ENCODE peak calls at places on chromosomes 5 and 9, in seven cellular contexts. I is mammary epithelial cell, J is psoas muscle, K is colonic mucosa, D is cardiac muscle cell, F is heart left ventricle, M is ovary. W is an unnamed sample.

GRCh38 chr5:134873494-134873893 is 677 bp upstream of the TXNDC15 start:
- DNase-seq in J (no peak), D (no peak), K (no peak), M (no peak), I (no peak), F (no peak), W (no peak)

GRCh38 chr9:136793063-136793946 is 2.2 kb downstream of the TMEM141 start:
- DNase-seq in D (peak), M (no peak), J (no peak), K (peak), I (no peak), F (no peak), W (no peak)

GRCh38 chr5:116437351-116437705 is 137.3 kb downstream of the SEMA6A start:
- DNase-seq in I (no peak), K (no peak), D (no peak), M (no peak), J (no peak), F (no peak), W (no peak)

GRCh38 chr5:150645070-150645700 is 4.7 kb downstream of the SYNPO start:
- DNase-seq in K (no peak), I (peak), M (peak), D (peak), J (peak), F (peak), W (no peak)

GRCh38 chr5:136053336-136054121 is 24.7 kb downstream of the TGFBI start:
- DNase-seq in M (no peak), I (peak), D (peak), J (peak), F (no peak), K (no peak), W (peak)

GRCh38 chr5:11520241-11520929 is 383.9 kb downstream of the CTNND2 start:
- DNase-seq in M (no peak), I (no peak), F (no peak), K (no peak), J (no peak), D (no peak), W (no peak)

GRCh38 chr5:132219289-132219970 is 8.2 kb downstream of the P4HA2 start:
- DNase-seq in M (no peak), J (no peak), K (no peak), D (no peak), I (no peak), F (no peak), W (no peak)

GRCh38 chr5:102453716-102454115 is 45.1 kb downstream of the SLCO6A1 start:
- DNase-seq in K (no peak), J (no peak), D (peak), M (no peak), F (no peak), I (no peak), W (no peak)

GRCh38 chr5:150700298-150700599 is 613 bp downstream of the RBM22 start:
- DNase-seq in D (no peak), M (no peak), I (peak), F (no peak), K (no peak), J (no peak), W (no peak)

GRCh38 chr9:95742821-95743220 is 132.7 kb upstream of the ERCC6L2 start:
- DNase-seq in F (no peak), M (no peak), I (no peak), K (no peak), D (no peak), J (no peak), W (no peak)

GRCh38 chr5:77958642-77959315 is 182.6 kb upstream of the TBCA start:
- DNase-seq in J (no peak), K (no peak), F (no peak), D (no peak), I (no peak), M (no peak), W (no peak)

GRCh38 chr5:110335361-110336046 is 391.0 kb downstream of the TMEM232 start:
- DNase-seq in J (no peak), F (no peak), I (no peak), M (no peak), D (peak), K (no peak), W (peak)

GRCh38 chr9:128729302-128729701 is 5.4 kb upstream of the ZDHHC12 start:
- DNase-seq in J (no peak), K (no peak), F (no peak), D (no peak), M (no peak), I (no peak), W (no peak)

GRCh38 chr5:543351-543750 is 19.1 kb upstream of the SLC9A3 start:
- DNase-seq in D (no peak), M (no peak), F (no peak), K (no peak), I (no peak), J (no peak), W (no peak)
- TF ChIP-seq CTCF in D (no peak), M (no peak), F (no peak), K (no peak), I (no peak), J (no peak), W (no peak)

GRCh38 chr9:72983512-72984021 is 30.7 kb upstream of the ALDH1A1 start:
- DNase-seq in J (no peak), K (no peak), M (no peak), I (no peak), D (peak), F (no peak), W (no peak)
- H3K4me3 ChIP-seq in J (no peak), K (no peak), M (no peak), I (no peak), D (no peak), F (no peak), W (no peak)

GRCh38 chr9:78539904-78540303 is 243.0 kb downstream of the PSAT1 start:
- DNase-seq in D (no peak), M (no peak), F (no peak), I (peak), J (peak), K (no peak), W (peak)

GRCh38 chr9:78541868-78542267 is 244.9 kb downstream of the PSAT1 start:
- DNase-seq in J (no peak), M (no peak), F (no peak), I (no peak), K (no peak), D (no peak), W (no peak)

GRCh38 chr9:78542491-78543175 is 245.7 kb downstream of the PSAT1 start:
- DNase-seq in D (no peak), M (no peak), F (no peak), J (no peak), K (no peak), I (no peak), W (no peak)

GRCh38 chr9:78544260-78544659 is 247.3 kb downstream of the PSAT1 start:
- DNase-seq in I (no peak), M (no peak), K (no peak), F (no peak), D (no peak), J (no peak), W (no peak)

DNA sequence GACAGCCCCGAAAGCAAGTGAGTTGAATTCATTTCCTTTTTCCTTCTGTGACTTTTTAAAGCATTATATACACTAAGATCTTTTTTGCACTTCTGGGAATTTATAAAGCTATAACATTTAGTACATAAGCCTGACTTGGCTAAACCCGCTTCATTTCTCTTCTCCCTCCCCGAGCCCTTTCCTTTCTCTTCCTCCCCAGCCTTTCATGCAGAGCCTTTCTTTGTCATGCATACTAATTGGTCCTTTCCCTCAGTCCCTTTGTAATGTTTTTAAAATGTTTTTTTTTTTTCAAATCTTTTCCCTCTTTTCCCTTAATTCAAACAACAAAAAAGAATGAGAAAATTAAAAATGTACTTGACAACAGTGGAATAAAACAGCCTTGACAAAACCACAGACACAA is 246.4 kb downstream of the PSAT1 start:
- DNase-seq in J (no peak), D (no peak), K (no peak), I (no peak), F (no peak), M (no peak), W (no peak)
- H3K27ac ChIP-seq in J (no peak), D (no peak), K (no peak), I (no peak), F (no peak), M (no peak), W (no peak)

DNA sequence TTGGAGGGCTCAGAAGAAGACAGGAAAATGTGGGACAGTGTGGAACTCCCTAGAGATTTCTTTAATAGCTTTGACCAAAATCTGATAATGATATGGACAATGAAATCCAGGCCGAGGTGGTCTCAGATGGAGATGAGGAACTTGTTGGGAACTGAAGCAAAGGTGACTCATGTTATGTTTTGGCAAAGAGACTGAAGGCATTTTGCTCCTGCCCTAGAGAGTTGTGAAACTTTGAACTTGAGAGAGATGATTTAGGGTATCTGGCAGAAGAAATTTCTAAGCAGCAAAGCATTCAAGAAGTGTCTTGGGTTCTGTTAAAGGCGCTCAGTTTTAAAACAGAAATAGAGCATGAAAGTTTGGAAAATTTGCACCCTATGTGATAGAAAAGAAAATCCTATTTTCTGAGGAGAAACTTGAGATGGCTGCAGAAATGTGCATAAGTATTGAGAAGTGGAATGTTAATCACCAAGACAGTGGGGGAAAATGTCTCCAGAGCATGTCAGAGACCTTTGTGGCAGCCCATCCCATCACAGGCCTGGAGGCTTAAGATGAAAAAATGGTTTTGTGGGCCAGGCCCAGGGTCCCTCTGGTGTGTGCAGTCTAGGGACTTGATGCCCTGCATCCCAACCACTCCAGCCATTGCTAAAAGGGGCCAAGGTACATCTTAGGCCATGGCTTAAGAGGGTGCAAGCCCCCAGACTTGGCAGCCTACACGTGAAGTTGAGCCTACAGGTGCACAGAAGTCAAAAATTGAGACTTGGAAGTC is 463.7 kb upstream of the TLE4 start:
- DNase-seq in M (no peak), F (no peak), D (no peak), I (no peak), K (no peak), J (no peak), W (no peak)
- TF ChIP-seq CTCF in M (no peak), F (no peak), D (no peak), I (no peak), K (no peak), J (no peak), W (no peak)

DNA sequence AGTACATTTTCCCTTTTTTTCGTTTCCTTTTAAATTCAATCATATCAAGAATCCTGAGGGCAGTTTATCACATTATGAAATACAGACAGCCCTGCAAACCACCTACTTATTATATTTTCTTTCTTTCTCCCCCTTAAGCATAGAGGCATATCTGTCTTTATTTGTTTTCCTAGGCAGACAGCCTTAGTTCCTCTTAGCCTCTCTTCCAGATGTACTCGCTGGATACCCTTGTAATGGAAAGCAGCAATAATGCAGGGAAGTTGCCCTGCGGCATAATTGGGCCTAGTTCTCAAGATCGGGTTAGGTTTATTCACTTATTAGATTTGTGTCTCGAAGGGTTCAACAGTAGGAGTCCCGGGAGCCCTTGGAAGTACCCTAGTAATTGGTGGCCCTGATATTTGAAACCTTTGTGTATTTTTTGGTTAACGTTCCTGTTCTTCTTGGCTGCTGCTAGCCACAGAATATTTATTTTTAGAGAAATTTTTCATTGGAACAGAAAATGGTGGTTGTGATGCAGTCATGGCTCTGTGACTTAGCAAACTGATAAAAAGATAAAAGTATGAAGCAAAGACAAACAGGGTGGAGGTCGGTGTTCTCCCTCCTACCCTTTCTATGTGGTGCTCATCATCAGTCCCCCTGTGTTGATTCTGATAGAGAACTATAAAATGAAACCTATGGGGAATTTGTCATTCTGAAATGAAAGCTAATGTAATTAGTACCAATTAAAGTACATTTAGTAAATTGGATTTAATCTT is 6.4 kb downstream of the TLE4 start:
- DNase-seq in M (no peak), F (no peak), D (no peak), K (no peak), J (no peak), I (no peak), W (no peak)
- H3K4me3 ChIP-seq in M (no peak), F (no peak), D (no peak), K (no peak), J (peak), I (no peak), W (no peak)

DNA sequence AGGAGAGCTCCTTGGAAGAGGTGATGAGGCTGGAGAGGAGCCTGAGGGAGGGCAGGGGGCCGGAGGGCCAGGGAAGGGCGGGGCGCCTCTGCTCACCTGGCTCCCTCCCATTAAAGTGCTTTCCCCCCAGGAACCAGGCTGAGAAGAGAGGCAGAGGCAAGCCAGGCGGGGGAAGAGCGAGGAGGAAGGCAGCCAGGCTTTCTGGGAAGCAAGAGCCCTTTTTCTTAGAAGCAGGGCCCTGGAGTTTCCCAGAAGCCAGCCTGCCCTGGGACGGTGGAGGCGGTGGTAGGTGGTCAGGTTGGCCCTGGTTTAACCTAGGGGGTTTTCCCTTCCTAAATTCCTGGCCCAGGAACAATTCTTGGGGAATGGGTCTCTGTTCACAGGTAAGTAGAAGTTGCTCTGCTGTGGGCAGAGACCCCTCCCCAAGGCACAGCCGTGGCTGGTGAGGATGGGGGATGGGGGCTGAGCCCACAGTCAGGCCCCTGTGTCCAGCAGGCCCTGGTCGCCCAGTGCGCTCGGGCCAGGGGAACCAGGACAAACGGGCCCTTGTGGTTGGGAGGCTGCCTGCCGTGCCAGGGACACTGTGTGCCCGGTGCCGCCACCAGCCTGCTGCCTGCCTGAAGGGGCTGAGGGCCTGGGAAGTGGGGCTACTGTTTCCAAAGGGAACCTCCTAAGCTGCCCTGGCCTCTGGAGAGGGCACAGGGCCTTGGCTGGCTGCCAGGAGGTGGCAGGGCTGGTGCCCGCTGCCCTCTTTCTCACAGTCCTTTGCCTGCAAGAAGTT is 16.6 kb upstream of the RALGDS start:
- DNase-seq in D (no peak), J (peak), M (no peak), K (no peak), I (no peak), F (no peak), W (no peak)
- H3K27ac ChIP-seq in D (no peak), J (peak), M (no peak), K (peak), I (no peak), F (peak), W (no peak)

GRCh38 chr5:148828461-148829247 is 2.2 kb downstream of the ADRB2 start:
- DNase-seq in J (no peak), I (peak), D (no peak), F (no peak), M (no peak), K (no peak), W (no peak)

GRCh38 chr5:148829248-148829594 is 2.8 kb downstream of the ADRB2 start:
- DNase-seq in K (no peak), F (no peak), D (no peak), J (no peak), I (no peak), M (no peak), W (no peak)

GRCh38 chr5:148827723-148828122 is 1.3 kb downstream of the ADRB2 start:
- DNase-seq in J (no peak), D (no peak), I (peak), K (no peak), F (no peak), M (no peak), W (no peak)

GRCh38 chr5:148829734-148830133 is 3.3 kb downstream of the ADRB2 start:
- DNase-seq in I (no peak), M (no peak), J (peak), F (peak), D (no peak), K (no peak), W (no peak)

GRCh38 chr5:148826082-148826971 is at the start of gene ADRB2:
- DNase-seq in F (peak), K (peak), D (peak), J (peak), I (peak), M (peak), W (peak)
- TF ChIP-seq CTCF in F (no peak), K (no peak), D (no peak), J (no peak), I (peak), M (no peak), W (no peak)

GRCh38 chr5:145937432-145938250 is 1.3 kb downstream of the SH3RF2 start:
- DNase-seq in D (no peak), I (peak), J (peak), F (no peak), M (no peak), K (peak), W (no peak)

GRCh38 chr5:145936401-145937131 is at the start of gene SH3RF2:
- DNase-seq in D (peak), M (no peak), F (peak), I (peak), K (peak), J (peak), W (peak)

GRCh38 chr5:145939532-145940065 is 3.2 kb downstream of the SH3RF2 start:
- DNase-seq in K (no peak), D (no peak), F (no peak), M (no peak), I (no peak), J (no peak), W (no peak)

GRCh38 chr5:145941096-145941676 is 4.8 kb downstream of the SH3RF2 start:
- DNase-seq in D (no peak), M (no peak), I (peak), K (peak), F (no peak), J (no peak), W (no peak)

DNA sequence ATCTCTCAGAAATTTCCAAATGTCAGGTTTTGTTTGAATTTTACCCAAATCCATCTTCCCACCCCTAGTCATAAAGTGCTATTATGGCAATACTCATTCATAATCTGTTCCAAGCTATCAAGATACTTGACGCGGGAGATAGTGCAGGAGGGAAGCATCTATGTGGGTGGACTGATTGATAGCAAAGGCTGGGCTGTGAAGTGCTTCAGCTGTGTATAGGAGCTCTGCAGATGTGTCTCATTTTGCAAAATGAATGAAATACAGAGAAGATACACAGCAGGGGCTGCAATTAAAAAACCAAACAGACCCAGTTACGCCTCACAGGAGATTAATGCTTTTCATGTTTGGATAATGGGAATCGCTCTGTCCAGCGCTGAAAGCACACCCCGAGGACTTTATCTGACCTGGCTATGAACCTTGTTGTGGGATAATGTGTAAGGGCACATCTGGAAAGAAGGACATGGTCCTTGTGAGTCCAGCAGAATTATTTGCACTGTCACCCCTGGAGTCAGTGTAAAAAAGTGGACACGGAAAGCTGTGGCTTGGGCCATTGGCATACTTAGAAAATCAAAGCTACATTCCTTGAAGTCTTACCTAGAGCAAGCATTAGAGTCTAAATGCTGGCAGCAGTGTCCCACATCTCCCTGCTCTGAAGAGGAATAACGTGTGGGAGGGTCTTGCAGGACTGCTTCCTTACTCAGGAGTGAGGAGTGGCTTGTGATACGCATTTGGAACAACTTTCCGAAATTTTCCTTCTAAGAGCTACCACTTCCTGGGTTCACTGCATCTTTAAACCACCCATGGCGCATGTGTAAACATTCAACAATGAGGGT is 2.5 kb downstream of the SH3RF2 start:
- DNase-seq in F (no peak), K (peak), I (peak), J (no peak), M (no peak), D (no peak), W (no peak)
- H3K4me3 ChIP-seq in F (no peak), K (peak), I (peak), J (peak), M (no peak), D (peak), W (no peak)

GRCh38 chr5:141913560-141913959 is 10.1 kb upstream of the DELE1 start:
- DNase-seq in M (no peak), I (no peak), F (no peak), K (no peak), J (no peak), D (no peak), W (no peak)

GRCh38 chr5:141909212-141909611 is 14.5 kb upstream of the DELE1 start:
- DNase-seq in D (no peak), F (no peak), I (no peak), M (no peak), J (no peak), K (no peak), W (no peak)

GRCh38 chr5:141906972-141907371 is 16.7 kb upstream of the DELE1 start:
- DNase-seq in I (no peak), F (no peak), M (no peak), D (no peak), J (no peak), K (no peak), W (no peak)

GRCh38 chr5:141908796-141909195 is 14.9 kb upstream of the DELE1 start:
- DNase-seq in F (no peak), D (no peak), J (no peak), K (no peak), M (no peak), I (peak), W (no peak)

GRCh38 chr5:141910271-141910673 is 13.4 kb upstream of the DELE1 start:
- DNase-seq in M (no peak), I (peak), F (no peak), K (no peak), J (no peak), D (no peak), W (no peak)
- H3K27ac ChIP-seq in M (no peak), I (no peak), F (no peak), K (no peak), J (no peak), D (no peak), W (no peak)

W was measured in AG04450.